ENCODE peak calls at places on chromosome 18, in ten cellular contexts. G, S, Q, M, H, T, X, C, P and B are unnamed samples.

GRCh38 chr18:23828426-23828825 is 139.2 kb downstream of the LAMA3 start:
- DNase-seq in G (peak), S (no peak), Q (peak), M (no peak), H (no peak), T (peak), X (peak), C (no peak), P (no peak), B (no peak)

GRCh38 chr18:36392163-36392887 is 94.8 kb downstream of the FHOD3 start:
- DNase-seq in G (no peak), S (no peak), Q (no peak), M (peak), H (no peak), T (no peak), X (no peak), C (no peak), P (no peak), B (no peak)

GRCh38 chr18:3051718-3052410 is 38.9 kb upstream of the LPIN2 start:
- DNase-seq in G (no peak), S (no peak), Q (no peak), M (no peak), H (peak), T (peak), X (peak), C (no peak), P (no peak), B (no peak)

GRCh38 chr18:49207373-49207772 is 253.1 kb downstream of the DYM start:
- DNase-seq in G (no peak), S (no peak), Q (no peak), M (no peak), H (no peak), T (peak), X (no peak), C (no peak), P (no peak), B (no peak)

GRCh38 chr18:57869228-57869627 is 66.1 kb upstream of the ATP8B1 start:
- DNase-seq in G (no peak), S (no peak), Q (no peak), M (no peak), H (no peak), T (no peak), X (no peak), C (no peak), P (no peak), B (no peak)

GRCh38 chr18:10197097-10197496 is 257.3 kb upstream of the APCDD1 start:
- DNase-seq in G (no peak), S (peak), Q (no peak), M (no peak), H (no peak), T (peak), X (no peak), C (peak), P (no peak), B (no peak)

GRCh38 chr18:77254711-77255110 is 5.1 kb downstream of the GALR1 start:
- DNase-seq in G (no peak), S (no peak), Q (no peak), M (no peak), H (no peak), T (peak), X (no peak), C (no peak), P (no peak), B (no peak)

GRCh38 chr18:2854871-2855270 is 8.1 kb downstream of the EMILIN2 start:
- DNase-seq in G (no peak), S (peak), Q (no peak), M (no peak), H (no peak), T (no peak), X (no peak), C (no peak), P (no peak), B (no peak)

GRCh38 chr18:58315041-58315440 is 271.0 kb downstream of the NEDD4L start:
- DNase-seq in G (no peak), S (no peak), Q (no peak), M (no peak), H (no peak), T (no peak), X (no peak), C (no peak), P (no peak), B (no peak)

GRCh38 chr18:3162181-3162580 is 57.6 kb downstream of the MYOM1 start:
- DNase-seq in G (no peak), S (no peak), Q (no peak), M (no peak), H (peak), T (peak), X (no peak), C (no peak), P (no peak), B (no peak)

GRCh38 chr18:26710460-26711096 is 154.9 kb downstream of the AQP4 start:
- DNase-seq in G (peak), S (no peak), Q (peak), M (no peak), H (no peak), T (no peak), X (peak), C (no peak), P (no peak), B (no peak)

GRCh38 chr18:21741511-21742322 is 1.1 kb downstream of the MIB1 start:
- DNase-seq in G (peak), S (peak), Q (peak), M (peak), H (peak), T (peak), X (peak), C (peak), P (peak), B (no peak)

GRCh38 chr18:75210274-75211001 is at the start of gene TSHZ1:
- DNase-seq in G (peak), S (no peak), Q (peak), M (peak), H (peak), T (peak), X (peak), C (no peak), P (peak), B (no peak)

GRCh38 chr18:21444465-21445023 is 156.0 kb downstream of the ESCO1 start:
- DNase-seq in G (peak), S (no peak), Q (peak), M (peak), H (peak), T (peak), X (peak), C (no peak), P (peak), B (no peak)

GRCh38 chr18:74508366-74508765 is 12.2 kb downstream of the CNDP2 start:
- DNase-seq in G (no peak), S (no peak), Q (no peak), M (no peak), H (no peak), T (no peak), X (no peak), C (no peak), P (no peak), B (peak)

GRCh38 chr18:56861244-56861643 is 210.1 kb downstream of the WDR7 start:
- DNase-seq in G (no peak), S (no peak), Q (no peak), M (peak), H (no peak), T (no peak), X (no peak), C (no peak), P (no peak), B (no peak)

GRCh38 chr18:51110073-51110797 is 80.2 kb downstream of the SMAD4 start:
- DNase-seq in G (peak), S (peak), Q (peak), M (peak), H (peak), T (peak), X (peak), C (peak), P (peak), B (peak)

GRCh38 chr18:62868645-62869044 is 153.3 kb downstream of the PHLPP1 start:
- DNase-seq in G (no peak), S (no peak), Q (no peak), M (no peak), H (no peak), T (no peak), X (no peak), C (no peak), P (no peak), B (no peak)

GRCh38 chr18:52588916-52589315 is 248.9 kb downstream of the DCC start:
- DNase-seq in G (no peak), S (no peak), Q (no peak), M (no peak), H (no peak), T (no peak), X (no peak), C (no peak), P (no peak), B (no peak)

GRCh38 chr18:46213295-46213694 is 109.1 kb downstream of the HAUS1 start:
- DNase-seq in G (no peak), S (no peak), Q (peak), M (no peak), H (no peak), T (peak), X (no peak), C (no peak), P (no peak), B (no peak)
- TF ChIP-seq CTCF in G (peak), S (peak), Q (peak), M (peak), H (peak), T (peak), X (peak), C (peak), P (peak), B (peak)

GRCh38 chr18:67650661-67651060 is 134.1 kb upstream of the DSEL start:
- DNase-seq in G (no peak), S (no peak), Q (no peak), M (no peak), H (no peak), T (no peak), X (no peak), C (no peak), P (no peak), B (no peak)
- TF ChIP-seq CTCF in G (no peak), S (no peak), Q (no peak), M (no peak), H (no peak), T (no peak), X (no peak), C (no peak), P (no peak), B (no peak)

GRCh38 chr18:54269924-54270844 is 867 bp downstream of the POLI start:
- DNase-seq in G (peak), S (no peak), Q (no peak), M (peak), H (peak), T (peak), X (peak), C (peak), P (peak), B (no peak)
- TF ChIP-seq CTCF in G (peak), S (peak), Q (no peak), M (peak), H (peak), T (peak), X (peak), C (peak), P (peak), B (peak)

DNA sequence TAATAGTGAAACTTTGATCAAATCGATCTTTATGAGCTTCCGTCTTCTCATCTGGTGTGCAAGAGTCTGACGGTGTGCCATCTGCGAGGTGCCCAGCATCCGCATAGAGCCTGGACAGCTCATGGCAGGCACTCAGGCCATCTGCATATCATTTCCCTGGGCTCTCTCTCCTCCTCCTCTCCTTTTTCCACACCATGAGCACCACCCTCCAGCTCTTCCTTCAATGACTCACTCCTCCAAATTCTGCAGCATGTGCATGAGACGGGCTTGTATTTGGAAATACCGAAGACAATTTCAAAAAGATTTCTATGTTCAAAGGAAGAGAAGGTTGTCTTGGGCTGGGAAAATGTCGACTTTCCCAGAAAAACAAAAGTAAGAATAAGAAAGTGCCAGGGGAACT is 161.0 kb downstream of the CCBE1 start:
- DNase-seq in G (no peak), S (no peak), Q (no peak), M (no peak), H (no peak), T (no peak), X (no peak), C (no peak), P (no peak), B (no peak)
- TF ChIP-seq CTCF in G (no peak), S (no peak), Q (no peak), M (no peak), H (no peak), T (no peak), X (no peak), C (no peak), P (no peak), B (no peak)

DNA sequence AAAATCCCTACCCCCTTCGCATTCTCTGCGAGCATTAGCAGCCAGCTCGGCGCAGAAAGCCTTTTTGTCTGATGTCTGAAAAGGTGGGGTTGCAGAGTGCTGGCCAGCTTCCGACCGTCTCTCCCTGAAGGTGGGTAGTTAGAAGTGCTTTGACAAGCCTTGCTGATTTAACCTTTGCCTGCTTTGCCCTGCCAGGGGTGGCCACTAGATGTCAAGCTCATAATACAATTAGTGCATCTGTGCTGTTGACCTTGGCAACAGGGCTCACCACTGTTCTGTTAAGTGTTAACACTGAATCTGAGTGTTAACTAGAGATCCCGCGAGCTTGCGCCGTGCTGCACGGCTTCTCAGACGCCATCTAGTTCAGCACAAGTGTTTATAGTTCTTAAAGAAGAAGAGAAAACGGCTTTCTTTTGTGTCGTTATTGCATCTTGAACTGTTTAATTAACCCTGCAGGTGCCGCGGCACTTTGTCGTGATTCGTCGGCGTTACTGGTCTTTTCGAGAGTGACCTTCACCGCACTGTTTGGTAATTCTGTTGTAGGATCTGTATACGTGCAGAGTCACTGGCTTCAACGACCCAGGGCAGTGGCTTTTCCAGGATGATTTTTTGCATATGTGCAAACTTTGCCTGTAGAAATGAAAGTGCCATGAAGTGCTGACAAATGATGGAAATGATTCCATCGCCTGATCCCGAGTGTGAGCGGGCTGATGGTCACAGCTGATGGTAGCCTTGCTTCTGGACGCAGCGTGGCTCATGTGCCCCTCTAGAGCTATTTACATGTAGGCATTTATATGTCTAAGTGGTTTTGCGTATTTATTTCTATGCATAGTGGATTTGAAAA is 5.5 kb downstream of the SALL3 start:
- DNase-seq in G (peak), S (no peak), Q (no peak), M (peak), H (no peak), T (peak), X (peak), C (no peak), P (peak), B (no peak)
- TF ChIP-seq CTCF in G (no peak), S (peak), Q (peak), M (peak), H (no peak), T (peak), X (peak), C (no peak), P (peak), B (peak)